ENCODE peak calls at places on chromosomes 11 and 22, in eight cellular contexts. D is fibroblast of lung, Z is neuronal stem cell, P is HCT116, X is endothelial cell of umbilical vein, E is MM.1S, L is H9, I is PC-3. F is an unnamed sample.
A peak's percentile ranks its signal among the peaks of the same experiment; 100 is the strongest.

GRCh38 chr11:3840870-3841425 is at the start of gene RHOG:
- DNase-seq in D (peak; percentile 87), Z (peak; percentile 58), P (no peak), X (no peak), E (peak; percentile 81), L (peak; percentile 85), I (peak; percentile 57), F (peak; percentile 92)

GRCh38 chr22:36471341-36471821 is 10.1 kb downstream of the TXN2 start:
- DNase-seq in D (peak; percentile 34), Z (no peak), P (no peak), X (no peak), E (no peak), L (no peak), I (peak; percentile 61), F (peak; percentile 52)

GRCh38 chr11:78809931-78810481 is 235.3 kb upstream of the NARS2 start:
- DNase-seq in D (peak; percentile 94), Z (no peak), P (no peak), X (no peak), E (no peak), L (no peak), I (no peak), F (peak; percentile 91)

GRCh38 chr22:42688241-42688913 is 32.3 kb downstream of the A4GALT start:
- DNase-seq in D (peak; percentile 98), Z (peak; percentile 38), P (no peak), X (peak; percentile 51), E (no peak), L (peak; percentile 77), I (peak; percentile 84), F (peak; percentile 96)

GRCh38 chr11:33773399-33774355 is 643 bp downstream of the FBXO3 start:
- DNase-seq in D (no peak), Z (no peak), P (no peak), X (peak; percentile 40), E (peak; percentile 36), L (no peak), I (no peak), F (peak; percentile 24)

GRCh38 chr11:113673566-113674396 is 32.3 kb downstream of the TMPRSS5 start:
- DNase-seq in D (no peak), Z (no peak), P (no peak), X (no peak), E (no peak), L (no peak), I (no peak), F (no peak)

GRCh38 chr11:104343578-104343977 is 179.6 kb upstream of the PDGFD start:
- DNase-seq in D (peak; percentile 10), Z (no peak), P (peak; percentile 31), X (peak; percentile 13), E (no peak), L (no peak), I (peak; percentile 63), F (peak; percentile 4)

GRCh38 chr11:113378692-113379091 is 8.9 kb upstream of the ANKK1 start:
- DNase-seq in D (no peak), Z (no peak), P (no peak), X (no peak), E (no peak), L (no peak), I (no peak), F (no peak)

GRCh38 chr11:47587733-47588326 is 1.4 kb downstream of the FAM180B start:
- DNase-seq in D (no peak), Z (no peak), P (no peak), X (no peak), E (no peak), L (no peak), I (no peak), F (no peak)

GRCh38 chr22:46879083-46879482 is 116.6 kb downstream of the TBC1D22A start:
- DNase-seq in D (peak; percentile 73), Z (no peak), P (no peak), X (no peak), E (no peak), L (no peak), I (no peak), F (peak; percentile 17)

GRCh38 chr22:46878549-46878948 is 116.1 kb downstream of the TBC1D22A start:
- DNase-seq in D (no peak), Z (no peak), P (no peak), X (no peak), E (no peak), L (no peak), I (no peak), F (no peak)

GRCh38 chr22:46883547-46883946 is 121.1 kb downstream of the TBC1D22A start:
- DNase-seq in D (no peak), Z (no peak), P (no peak), X (no peak), E (no peak), L (no peak), I (no peak), F (no peak)

GRCh38 chr22:46884365-46884764 is 121.9 kb downstream of the TBC1D22A start:
- DNase-seq in D (no peak), Z (no peak), P (no peak), X (no peak), E (no peak), L (no peak), I (no peak), F (no peak)

GRCh38 chr22:46881373-46882118 is 119.1 kb downstream of the TBC1D22A start:
- DNase-seq in D (peak; percentile 26), Z (no peak), P (no peak), X (no peak), E (no peak), L (no peak), I (peak; percentile 49), F (peak; percentile 6)
- H2AFZ ChIP-seq in D (no peak overlapping the region), Z (no peak overlapping the region), P (no peak overlapping the region), X (no peak overlapping the region), E (no peak overlapping the region), L (no peak overlapping the region), I (no peak overlapping the region), F (no peak overlapping the region)

GRCh38 chr11:93922830-93923229 is 72.4 kb upstream of the VSTM5 start:
- DNase-seq in D (no peak), Z (no peak), P (no peak), X (no peak), E (no peak), L (no peak), I (no peak), F (no peak)
- H2AFZ ChIP-seq in D (no peak overlapping the region), Z (no peak overlapping the region), P (no peak overlapping the region), X (no peak overlapping the region), E (no peak overlapping the region), L (no peak overlapping the region), I (no peak overlapping the region), F (no peak overlapping the region)

GRCh38 chr11:117851091-117851490 is 25.4 kb downstream of the FXYD6 start:
- DNase-seq in D (peak; percentile 67), Z (no peak), P (no peak), X (no peak), E (no peak), L (peak; percentile 29), I (no peak), F (no peak)
- H2AFZ ChIP-seq in D (no peak overlapping the region), Z (no peak overlapping the region), P (no peak overlapping the region), X (no peak overlapping the region), E (no peak overlapping the region), L (no peak overlapping the region), I (no peak overlapping the region), F (no peak overlapping the region)

GRCh38 chr11:76673164-76674142 is 2.9 kb upstream of the LRRC32 start:
- DNase-seq in D (no peak), Z (no peak), P (no peak), X (no peak), E (no peak), L (no peak), I (no peak), F (no peak)
- H2AFZ ChIP-seq in D (no peak overlapping the region), Z (no peak overlapping the region), P (no peak overlapping the region), X (no peak overlapping the region), E (peak overlapping the region; percentile 67), L (no peak overlapping the region), I (no peak overlapping the region), F (no peak overlapping the region)

GRCh38 chr11:75759832-75760231 is 8.7 kb upstream of the DGAT2 start:
- DNase-seq in D (no peak), Z (no peak), P (no peak), X (no peak), E (no peak), L (no peak), I (no peak), F (no peak)
- H2AFZ ChIP-seq in D (no peak overlapping the region), Z (no peak overlapping the region), P (no peak overlapping the region), X (peak overlapping the region; percentile 81), E (no peak overlapping the region), L (no peak overlapping the region), I (no peak overlapping the region), F (no peak overlapping the region)